ENCODE peak calls at places on chromosomes 11 and 22, in seven cellular contexts. K is mammary epithelial cell, M is spleen, E is heart right ventricle, C is uterus, O is MM.1S, B is heart left ventricle. Y is an unnamed sample.
A peak's percentile ranks its signal among the peaks of the same experiment; 100 is the strongest.

GRCh38 chr11:113073290-113073953 is 112.2 kb downstream of the NCAM1 start:
- DNase-seq in K (no peak), M (no peak), E (no peak), C (no peak), O (no peak), B (no peak), Y (no peak)

GRCh38 chr22:44396727-44397722 is 84.3 kb upstream of the SHISAL1 start:
- DNase-seq in K (no peak), M (peak; percentile 59), E (peak; percentile 2), C (peak; percentile 8), O (no peak), B (no peak), Y (peak; percentile 33)

GRCh38 chr22:30047364-30047738 is 32.9 kb upstream of the HORMAD2 start:
- DNase-seq in K (no peak), M (no peak), E (no peak), C (no peak), O (peak; percentile 39), B (no peak), Y (peak; percentile 19)

GRCh38 chr11:64148200-64148916 is 17.6 kb downstream of the MACROD1 start:
- DNase-seq in K (peak; percentile 43), M (peak; percentile 91), E (peak; percentile 89), C (peak; percentile 83), O (peak; percentile 56), B (peak; percentile 91), Y (peak; percentile 90)

GRCh38 chr11:63762662-63763505 is 5.7 kb downstream of the ZFTA start:
- DNase-seq in K (no peak), M (no peak), E (peak; percentile 52), C (peak; percentile 61), O (no peak), B (peak; percentile 57), Y (no peak)

GRCh38 chr22:48407256-48407955 is 1420.3 kb downstream of the BRD1 start:
- DNase-seq in K (no peak), M (no peak), E (no peak), C (no peak), O (no peak), B (no peak), Y (no peak)

GRCh38 chr11:66360406-66361073 is 11.0 kb downstream of the SLC29A2 start:
- DNase-seq in K (no peak), M (peak; percentile 37), E (no peak), C (no peak), O (no peak), B (no peak), Y (no peak)

GRCh38 chr11:57321388-57321995 is 3.3 kb downstream of the TNKS1BP1 start:
- DNase-seq in K (peak; percentile 45), M (no peak), E (no peak), C (no peak), O (no peak), B (no peak), Y (no peak)

GRCh38 chr22:48745842-48746788 is 1081.6 kb downstream of the BRD1 start:
- DNase-seq in K (no peak), M (peak; percentile 47), E (no peak), C (no peak), O (no peak), B (no peak), Y (no peak)

GRCh38 chr22:22168190-22168940 is 76.2 kb upstream of the VPREB1 start:
- DNase-seq in K (peak; percentile 42), M (no peak), E (no peak), C (no peak), O (peak; percentile 94), B (no peak), Y (no peak)

GRCh38 chr11:72970557-72971118 is 156.4 kb downstream of the ATG16L2 start:
- DNase-seq in K (no peak), M (no peak), E (no peak), C (no peak), O (no peak), B (no peak), Y (no peak)

GRCh38 chr22:38034278-38034882 is 22.8 kb upstream of the PICK1 start:
- DNase-seq in K (peak; percentile 83), M (peak; percentile 81), E (peak; percentile 78), C (peak; percentile 64), O (no peak), B (peak; percentile 78), Y (peak; percentile 92)

GRCh38 chr11:128714881-128715280 is 21.0 kb downstream of the FLI1 start:
- DNase-seq in K (peak; percentile 81), M (no peak), E (no peak), C (no peak), O (no peak), B (no peak), Y (peak; percentile 65)

GRCh38 chr11:73288873-73289707 is 17.0 kb downstream of the P2RY6 start:
- DNase-seq in K (peak; percentile 87), M (peak; percentile 95), E (peak; percentile 70), C (peak; percentile 62), O (peak; percentile 57), B (peak; percentile 79), Y (peak; percentile 54)

GRCh38 chr11:128061321-128061871 is 526.0 kb downstream of the ETS1 start:
- DNase-seq in K (no peak), M (no peak), E (no peak), C (no peak), O (no peak), B (no peak), Y (no peak)

GRCh38 chr22:27692243-27692642 is 109.3 kb downstream of the MN1 start:
- DNase-seq in K (no peak), M (no peak), E (no peak), C (no peak), O (no peak), B (no peak), Y (no peak)

GRCh38 chr11:81497202-81497804 is 1236.4 kb downstream of the FAM181B start:
- DNase-seq in K (peak; percentile 19), M (no peak), E (no peak), C (no peak), O (peak; percentile 63), B (no peak), Y (no peak)

GRCh38 chr22:48520888-48521600 is 1306.6 kb downstream of the BRD1 start:
- DNase-seq in K (no peak), M (no peak), E (no peak), C (no peak), O (no peak), B (no peak), Y (no peak)

GRCh38 chr11:9619004-9619403 is 44.9 kb upstream of the SWAP70 start:
- DNase-seq in K (no peak), M (no peak), E (no peak), C (no peak), O (no peak), B (no peak), Y (no peak)

GRCh38 chr11:100932474-100933100 is 197.0 kb downstream of the PGR start:
- DNase-seq in K (peak; percentile 26), M (no peak), E (no peak), C (no peak), O (peak; percentile 51), B (no peak), Y (no peak)

GRCh38 chr11:62680825-62681240 is 2.0 kb upstream of the UBXN1 start:
- DNase-seq in K (peak; percentile 57), M (no peak), E (no peak), C (no peak), O (peak; percentile 77), B (peak; percentile 40), Y (peak; percentile 68)

GRCh38 chr11:68332186-68332585 is 19.8 kb downstream of the LRP5 start:
- DNase-seq in K (no peak), M (no peak), E (no peak), C (no peak), O (no peak), B (no peak), Y (no peak)

GRCh38 chr11:23423119-23423518 is 562.8 kb upstream of the CCDC179 start:
- DNase-seq in K (no peak), M (no peak), E (no peak), C (no peak), O (no peak), B (no peak), Y (no peak)

GRCh38 chr22:48250937-48251530 is 1488.6 kb downstream of the TBC1D22A start:
- DNase-seq in K (no peak), M (peak; percentile 45), E (no peak), C (no peak), O (no peak), B (no peak), Y (no peak)

DNA sequence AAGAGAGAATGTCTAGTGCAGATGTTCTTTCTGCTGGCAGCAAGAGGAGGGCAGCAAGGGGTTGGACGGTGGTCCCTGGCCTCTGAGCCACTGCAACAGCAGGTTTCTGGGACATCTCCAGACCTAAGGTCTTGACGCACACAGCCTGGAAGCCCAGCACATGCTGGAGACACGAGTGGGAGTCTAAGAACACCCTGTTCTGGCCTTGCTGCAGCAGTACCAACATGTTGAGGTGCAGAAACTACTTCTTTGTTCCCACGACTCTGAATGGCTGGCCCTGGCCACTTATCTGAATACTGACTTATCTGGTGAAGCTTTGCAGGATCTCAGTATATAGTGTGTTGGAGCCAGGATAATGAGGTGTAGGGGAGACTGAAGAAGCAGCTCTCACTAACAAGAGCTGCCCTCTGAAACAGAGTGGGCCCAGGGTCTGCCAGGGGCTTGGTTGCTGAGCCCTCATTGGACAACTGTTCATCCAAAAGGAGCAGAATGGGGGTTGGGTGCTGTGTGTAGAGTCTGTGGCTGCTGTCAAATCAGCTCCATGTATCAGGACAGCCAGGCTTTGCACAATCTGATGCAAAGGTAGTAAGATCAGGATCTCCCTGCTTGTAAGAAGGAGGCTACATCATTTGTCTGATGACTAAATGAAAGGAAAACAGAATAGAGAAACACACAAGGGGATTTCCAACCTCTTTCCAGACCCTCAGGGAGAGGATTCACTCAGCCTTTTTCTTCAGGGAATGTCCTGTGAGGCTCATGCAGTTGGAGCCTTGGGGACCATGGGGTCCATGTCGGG is 7.0 kb downstream of the MICAL2 start:
- DNase-seq in K (peak; percentile 73), M (no peak), E (no peak), C (peak; percentile 59), O (no peak), B (peak; percentile 62), Y (no peak)
- H3K4me1 ChIP-seq in K (peaks cover 80% of the 10 kb centered on the region), M (peaks cover 35% of the 10 kb centered on the region), E (peaks cover 33% of the 10 kb centered on the region), C (peaks cover 10% of the 10 kb centered on the region), O (no peaks in the 10 kb centered on the region), B (peaks cover 85% of the 10 kb centered on the region), Y (peaks cover 25% of the 10 kb centered on the region)

GRCh38 chr11:134277176-134278001 is 1.2 kb downstream of the GLB1L3 start:
- DNase-seq in K (no peak), M (no peak), E (no peak), C (no peak), O (no peak), B (no peak), Y (no peak)
- H3K27me3 ChIP-seq in K (peaks cover 3% of the 10 kb centered on the region), M (peaks cover 38% of the 10 kb centered on the region), E (peaks cover 85% of the 10 kb centered on the region), C (peaks cover 24% of the 10 kb centered on the region), O (peaks cover 6% of the 10 kb centered on the region), B (peaks cover 58% of the 10 kb centered on the region), Y (peaks cover 29% of the 10 kb centered on the region)

DNA sequence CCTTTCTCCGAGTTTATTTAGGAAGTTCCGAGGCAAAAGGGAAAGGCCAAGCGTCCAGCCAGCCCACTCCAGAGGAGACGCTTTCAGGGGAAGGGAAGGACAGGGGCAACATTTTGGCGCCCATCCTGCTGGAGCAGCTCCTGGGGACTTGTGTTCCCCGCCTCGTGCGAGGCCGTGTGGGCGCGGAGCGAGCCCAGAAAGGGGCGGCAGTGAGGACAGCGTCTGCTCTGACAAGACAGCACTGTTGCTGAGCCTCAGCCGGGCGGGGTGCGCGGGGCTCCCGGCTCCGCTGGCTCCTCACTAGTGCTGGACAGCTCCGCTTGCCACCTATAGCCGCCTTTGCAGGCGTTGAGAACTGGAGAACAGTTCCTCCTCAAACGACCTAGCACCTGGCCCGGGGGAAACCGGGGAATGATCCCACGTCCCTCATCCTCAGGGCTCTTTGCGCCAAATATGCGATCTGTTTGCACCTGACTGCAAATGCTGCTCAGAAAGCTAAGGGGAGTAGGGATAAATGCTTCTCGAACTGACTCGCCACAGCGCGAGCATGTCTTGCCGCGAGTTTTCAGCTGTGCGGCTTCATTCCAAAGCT is 722 bp upstream of the GUCY1A2 start:
- DNase-seq in K (peak; percentile 53), M (peak; percentile 78), E (peak; percentile 56), C (peak; percentile 67), O (no peak), B (peak; percentile 58), Y (peak; percentile 44)
- H3K4me3 ChIP-seq in K (no peak overlapping the region), M (peak overlapping the region; percentile 42), E (no peak overlapping the region), C (peak overlapping the region; percentile 40), O (peak overlapping the region; percentile 39), B (peak overlapping the region; percentile 43), Y (peak overlapping the region; percentile 4)

GRCh38 chr22:26482171-26482570 is 1.4 kb downstream of the HPS4 start:
- DNase-seq in K (no peak), M (no peak), E (no peak), C (no peak), O (no peak), B (no peak), Y (no peak)
- H3K4me1 ChIP-seq in K (peaks cover 28% of the 10 kb centered on the region), M (peaks cover 91% of the 10 kb centered on the region), E (peaks cover 47% of the 10 kb centered on the region), C (peaks cover 14% of the 10 kb centered on the region), O (peaks cover 51% of the 10 kb centered on the region), B (peaks cover 52% of the 10 kb centered on the region), Y (peaks cover 22% of the 10 kb centered on the region)

Y was measured in SJSA1.